ENCODE peak calls at places on chromosomes 3 and 15, in nine cellular contexts. D is uterus, Y is astrocyte of the cerebellum, P is hippocampal formation, V is glutamatergic neuron, C is AG08396, G is neuronal stem cell, I is endothelial cell of umbilical vein, N is heart left ventricle. X is an unnamed sample.
A peak's percentile ranks its signal among the peaks of the same experiment; 100 is the strongest.

GRCh38 chr15:68730491-68731317 is 90.0 kb downstream of the ANP32A start:
- DNase-seq in N (peak; percentile 77), G (peak; percentile 27), I (peak; percentile 76), C (peak; percentile 46), Y (peak; percentile 13), D (peak; percentile 34), P (peak; percentile 49), V (no peak), X (peak; percentile 30)

GRCh38 chr3:172129868-172130751 is 90.7 kb downstream of the FNDC3B start:
- DNase-seq in N (peak; percentile 86), C (peak; percentile 87), G (no peak), V (no peak), I (peak; percentile 94), P (no peak), D (peak; percentile 94), Y (peak; percentile 98), X (peak; percentile 99)

GRCh38 chr3:146110156-146110555 is 50.8 kb downstream of the PLOD2 start:
- DNase-seq in P (no peak), C (no peak), G (no peak), Y (peak; percentile 76), N (no peak), V (no peak), D (no peak), I (no peak), X (no peak)

GRCh38 chr15:24068102-24068501 is 381.0 kb upstream of the NDN start:
- DNase-seq in C (no peak), D (no peak), Y (no peak), P (no peak), I (no peak), N (no peak), G (no peak), V (no peak), X (no peak)

GRCh38 chr3:58622436-58622835 is 44.1 kb downstream of the FAM3D start:
- DNase-seq in I (no peak), N (no peak), Y (no peak), P (no peak), D (no peak), C (no peak), V (no peak), G (no peak), X (no peak)

GRCh38 chr3:53938645-53939044 is 47.0 kb upstream of the SELENOK start:
- DNase-seq in C (peak; percentile 45), Y (peak; percentile 35), D (no peak), V (peak; percentile 52), G (peak; percentile 39), P (peak; percentile 7), N (no peak), I (peak; percentile 39), X (peak; percentile 45)

GRCh38 chr3:126978291-126978690 is 4.6 kb upstream of the PLXNA1 start:
- DNase-seq in G (no peak), V (no peak), P (no peak), Y (no peak), N (no peak), I (no peak), C (no peak), D (no peak), X (no peak)

GRCh38 chr15:40469776-40470390 is 901 bp upstream of the CHST14 start:
- DNase-seq in Y (no peak), I (no peak), G (no peak), C (no peak), D (no peak), P (no peak), N (no peak), V (no peak), X (no peak)

GRCh38 chr3:160169139-160169830 is 55.9 kb upstream of the C3orf80 start:
- DNase-seq in V (no peak), G (no peak), C (peak; percentile 75), P (no peak), D (no peak), Y (peak; percentile 81), N (no peak), I (no peak), X (peak; percentile 91)

GRCh38 chr15:72183781-72184164 is 13.8 kb downstream of the GRAMD2A start:
- DNase-seq in P (no peak), Y (no peak), N (no peak), C (no peak), G (no peak), V (no peak), D (no peak), I (no peak), X (no peak)

GRCh38 chr3:124780356-124780755 is 50.1 kb downstream of the UMPS start:
- DNase-seq in G (no peak), V (no peak), N (peak; percentile 85), I (no peak), P (no peak), D (peak; percentile 83), C (peak; percentile 63), Y (peak; percentile 95), X (peak; percentile 76)

GRCh38 chr3:46947981-46948791 is 28.4 kb downstream of the CCDC12 start:
- DNase-seq in G (no peak), V (no peak), I (peak; percentile 58), D (no peak), C (no peak), N (peak; percentile 64), Y (no peak), P (no peak), X (peak; percentile 66)

GRCh38 chr3:194780706-194781105 is 95.0 kb downstream of the FAM43A start:
- DNase-seq in Y (no peak), V (no peak), P (no peak), D (no peak), G (no peak), I (no peak), C (no peak), N (no peak), X (no peak)

GRCh38 chr3:115072265-115073008 is 74.7 kb downstream of the ZBTB20 start:
- DNase-seq in D (no peak), I (peak; percentile 88), G (no peak), Y (peak; percentile 46), P (no peak), N (no peak), C (peak; percentile 3), V (no peak), X (no peak)

GRCh38 chr3:66017084-66017990 is 21.4 kb downstream of the MAGI1 start:
- DNase-seq in P (no peak), G (no peak), C (no peak), Y (no peak), N (no peak), I (no peak), D (no peak), V (no peak), X (no peak)

GRCh38 chr3:196677353-196677752 is 34.7 kb downstream of the CEP19 start:
- DNase-seq in N (no peak), V (no peak), C (no peak), Y (no peak), I (no peak), D (no peak), G (no peak), P (no peak), X (no peak)

GRCh38 chr3:134754768-134755559 is 40.1 kb upstream of the EPHB1 start:
- DNase-seq in N (no peak), G (peak; percentile 31), Y (no peak), V (peak; percentile 60), D (no peak), C (peak; percentile 68), I (peak; percentile 24), P (no peak), X (peak; percentile 57)

GRCh38 chr3:26087751-26088150 is 297.9 kb downstream of the OXSM start:
- DNase-seq in C (no peak), P (no peak), V (no peak), G (no peak), N (no peak), Y (no peak), D (no peak), I (no peak), X (no peak)

X was measured in Daoy.